ENCODE peak calls at places on chromosomes 5 and 9, in six cellular contexts. R is GM23248, Z is transverse colon, P is heart right ventricle, J is fibroblast of lung, Y is right lobe of liver. N is an unnamed sample. For H3K27me3, the result is how much of the 10 kb centered on the place peaks cover.

GRCh38 chr9:21015122-21015815 is 16.2 kb downstream of the HACD4 start:
- DNase-seq in R (no peak), Z (no peak), P (no peak), J (peak), Y (no peak), N (peak)

GRCh38 chr9:93456022-93456421 is 2.6 kb upstream of the FAM120AOS start:
- DNase-seq in R (no peak), Z (no peak), P (no peak), J (no peak), Y (no peak), N (no peak)

GRCh38 chr5:133873454-133873853 is 95.0 kb downstream of the C5orf15 start:
- DNase-seq in R (no peak), Z (no peak), P (no peak), J (peak), Y (no peak), N (no peak)

GRCh38 chr5:35990524-35990923 is 666 bp downstream of the UGT3A1 start:
- DNase-seq in R (no peak), Z (no peak), P (no peak), J (no peak), Y (peak), N (no peak)

GRCh38 chr5:150626853-150627276 is 13.6 kb upstream of the SYNPO start:
- DNase-seq in R (peak), Z (peak), P (peak), J (peak), Y (no peak), N (no peak)

GRCh38 chr9:27673626-27674025 is 100.3 kb upstream of the C9orf72 start:
- DNase-seq in R (no peak), Z (no peak), P (no peak), J (no peak), Y (no peak), N (no peak)

GRCh38 chr9:96858018-96858573 is 3.8 kb upstream of the ZNF782 start:
- DNase-seq in R (peak), Z (no peak), P (no peak), J (peak), Y (no peak), N (no peak)

GRCh38 chr5:78972654-78973428 is 12.3 kb downstream of the ARSB start:
- DNase-seq in R (peak), Z (peak), P (no peak), J (peak), Y (no peak), N (no peak)

GRCh38 chr9:91188719-91189590 is 172.8 kb downstream of the AUH start:
- DNase-seq in R (no peak), Z (no peak), P (no peak), J (no peak), Y (no peak), N (no peak)

GRCh38 chr5:144421411-144421810 is 250.7 kb downstream of the KCTD16 start:
- DNase-seq in R (peak), Z (no peak), P (no peak), J (peak), Y (no peak), N (no peak)

GRCh38 chr5:56951131-56951945 is 585 bp downstream of the MIER3 start:
- DNase-seq in R (peak), Z (peak), P (peak), J (peak), Y (peak), N (peak)

GRCh38 chr9:8078641-8079140 is 279.1 kb upstream of the DMAC1 start:
- DNase-seq in R (no peak), Z (no peak), P (no peak), J (no peak), Y (no peak), N (no peak)

GRCh38 chr5:154418344-154418820 is 27.4 kb upstream of the SAP30L start:
- DNase-seq in R (no peak), Z (no peak), P (no peak), J (peak), Y (no peak), N (peak)

GRCh38 chr9:126743046-126743445 is 61.8 kb upstream of the ZBTB43 start:
- DNase-seq in R (no peak), Z (no peak), P (no peak), J (no peak), Y (peak), N (no peak)

GRCh38 chr9:125889524-125890473 is 142.6 kb downstream of the PBX3 start:
- DNase-seq in R (peak), Z (peak), P (peak), J (peak), Y (peak), N (peak)

GRCh38 chr5:164203581-164204225 is 698.3 kb downstream of the MAT2B start:
- DNase-seq in R (no peak), Z (no peak), P (no peak), J (peak), Y (no peak), N (no peak)

GRCh38 chr9:86250123-86250522 is 9.3 kb downstream of the C9orf153 start:
- DNase-seq in R (no peak), Z (no peak), P (no peak), J (no peak), Y (no peak), N (no peak)

GRCh38 chr9:13552606-13553215 is 273.2 kb upstream of the MPDZ start:
- DNase-seq in R (no peak), Z (no peak), P (no peak), J (peak), Y (no peak), N (no peak)

GRCh38 chr5:140214831-140215230 is 39.8 kb downstream of the CYSTM1 start:
- DNase-seq in R (peak), Z (peak), P (no peak), J (peak), Y (no peak), N (no peak)

GRCh38 chr5:65779643-65780042 is 57.6 kb downstream of the NLN start:
- DNase-seq in R (no peak), Z (no peak), P (no peak), J (no peak), Y (no peak), N (no peak)

GRCh38 chr5:135254183-135254582 is 144.8 kb downstream of the MACROH2A1 start:
- DNase-seq in R (no peak), Z (no peak), P (no peak), J (no peak), Y (no peak), N (no peak)

GRCh38 chr5:80755634-80756033 is 100.9 kb upstream of the DHFR start:
- DNase-seq in R (no peak), Z (no peak), P (no peak), J (peak), Y (no peak), N (no peak)

GRCh38 chr5:52947851-52948250 is 41.3 kb upstream of the ITGA2 start:
- DNase-seq in R (peak), Z (no peak), P (no peak), J (peak), Y (no peak), N (no peak)

GRCh38 chr5:150516011-150516410 is 8.1 kb downstream of the NDST1 start:
- DNase-seq in R (peak), Z (no peak), P (no peak), J (peak), Y (no peak), N (no peak)

GRCh38 chr5:80170117-80170535 is 85.7 kb downstream of the SERINC5 start:
- DNase-seq in R (no peak), Z (no peak), P (no peak), J (no peak), Y (no peak), N (no peak)

GRCh38 chr5:154110054-154110453 is 71.3 kb downstream of the MFAP3 start:
- DNase-seq in R (no peak), Z (no peak), P (no peak), J (no peak), Y (no peak), N (no peak)

GRCh38 chr5:53017383-53017782 is 28.2 kb downstream of the ITGA2 start:
- DNase-seq in R (no peak), Z (no peak), P (no peak), J (no peak), Y (no peak), N (no peak)

DNA sequence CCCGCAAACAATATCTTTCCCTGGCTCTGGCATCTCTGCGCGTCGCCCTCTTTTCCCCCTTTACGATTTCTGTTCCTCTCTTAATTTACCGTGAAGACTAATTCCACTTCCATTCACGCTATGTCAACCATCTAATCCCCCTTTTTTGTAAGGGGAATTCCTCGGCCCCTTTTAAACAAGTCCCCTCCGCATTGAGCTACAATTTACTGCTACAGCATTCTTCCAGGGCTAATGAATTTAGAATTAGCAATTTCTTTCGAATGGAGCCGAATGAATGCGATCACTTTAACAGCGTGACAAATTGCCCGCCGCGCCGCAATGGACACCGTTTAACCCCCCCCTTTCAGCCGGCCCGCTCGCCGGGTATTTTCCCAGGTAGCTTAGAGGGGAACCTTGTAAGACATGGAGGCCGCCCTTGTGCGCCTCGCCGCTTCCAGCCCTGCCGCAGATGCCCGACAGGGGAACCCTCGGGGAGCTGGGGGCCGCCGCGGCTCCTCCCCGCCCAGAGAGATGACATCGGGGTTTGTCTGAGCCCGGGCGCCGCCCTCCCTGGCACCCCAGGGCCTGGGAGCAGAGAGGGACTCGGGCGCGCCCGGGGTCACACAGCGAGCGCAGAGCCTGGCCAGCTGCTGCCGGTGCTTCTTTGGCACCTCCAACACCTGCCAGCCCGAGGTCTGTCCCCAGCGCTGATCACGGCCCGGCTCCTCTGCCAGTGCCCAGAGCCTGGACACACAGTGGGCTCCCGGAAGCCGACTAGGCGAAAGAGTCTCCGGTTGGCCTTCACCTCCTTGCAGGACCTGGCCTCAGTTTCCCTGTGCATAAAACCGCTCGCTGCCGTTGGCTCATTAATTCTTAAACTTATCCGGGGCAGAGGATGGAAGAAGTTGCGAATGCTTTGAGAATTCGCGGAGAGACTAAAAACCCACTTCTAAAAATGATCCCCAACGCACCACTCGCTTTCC is 1.3 kb downstream of the PRDM12 start:
- DNase-seq in R (peak), Z (no peak), P (no peak), J (no peak), Y (no peak), N (no peak)
- H3K27me3 ChIP-seq in R (half or more), Z (half or more), P (half or more), J (half or more), Y (under half), N (half or more)

DNA sequence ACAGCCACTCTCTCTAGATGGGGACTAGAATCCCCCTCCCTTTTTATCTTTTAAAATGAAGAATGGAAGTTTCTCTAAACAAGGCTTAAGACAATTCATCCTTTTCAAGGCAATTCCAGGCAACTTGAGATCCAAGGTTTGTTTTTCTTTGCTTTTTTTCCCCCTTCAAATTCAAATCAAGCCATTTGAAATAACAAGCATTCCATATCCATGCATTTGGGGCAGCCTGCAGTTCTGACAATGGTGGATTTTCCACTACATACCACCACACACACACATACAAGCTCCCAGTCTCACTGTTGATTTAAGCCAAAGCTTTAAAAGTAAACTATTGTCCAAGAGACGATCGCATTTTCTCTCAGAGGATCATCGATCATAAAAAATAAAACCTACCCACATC is 424 bp downstream of the INSYN2B start:
- DNase-seq in R (peak), Z (no peak), P (no peak), J (peak), Y (no peak), N (peak)
- H3K4me3 ChIP-seq in R (peak), Z (no peak), P (no peak), J (peak), Y (no peak), N (peak)

DNA sequence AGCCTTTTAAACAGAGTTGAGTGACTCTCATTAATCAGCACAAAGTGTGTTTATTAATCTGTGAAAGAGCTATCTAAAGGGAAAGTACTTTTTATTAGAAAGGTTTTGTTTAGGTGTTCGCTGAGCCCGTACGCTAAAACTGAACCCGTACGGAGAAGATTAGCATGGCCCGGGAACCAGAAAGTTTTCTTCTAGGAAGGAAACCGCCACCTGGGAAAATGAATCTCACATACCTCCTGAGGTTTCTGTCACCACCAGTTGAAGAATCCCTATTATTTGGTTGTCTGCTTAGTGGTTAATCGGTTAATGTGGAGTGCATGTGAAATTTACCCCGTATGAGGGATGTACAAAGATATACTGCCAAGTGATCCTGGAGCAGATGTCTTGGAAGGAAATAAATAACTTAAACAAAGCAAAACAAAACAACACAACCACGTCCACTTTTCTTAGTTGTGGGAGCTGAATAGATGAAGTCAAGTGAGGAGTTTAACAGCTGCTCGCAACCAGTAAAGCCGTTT is 3.8 kb downstream of the DMRT2 start:
- DNase-seq in R (no peak), Z (no peak), P (no peak), J (no peak), Y (no peak), N (no peak)
- H3K27me3 ChIP-seq in R (under half), Z (half or more), P (half or more), J (under half), Y (under half), N (under half)

GRCh38 chr9:79257671-79258410 is 313.9 kb upstream of the TLE4 start:
- DNase-seq in R (no peak), Z (no peak), P (no peak), J (peak), Y (no peak), N (no peak)
- H3K4me3 ChIP-seq in R (no peak), Z (no peak), P (no peak), J (no peak), Y (no peak), N (no peak)

GRCh38 chr5:55223988-55224240 is 3.2 kb downstream of the MCIDAS start:
- DNase-seq in R (no peak), Z (no peak), P (no peak), J (no peak), Y (no peak), N (no peak)

GRCh38 chr5:55220433-55221185 is 6.5 kb downstream of the MCIDAS start:
- DNase-seq in R (peak), Z (peak), P (no peak), J (peak), Y (no peak), N (no peak)

GRCh38 chr5:55222061-55222818 is 4.9 kb downstream of the MCIDAS start:
- DNase-seq in R (no peak), Z (no peak), P (no peak), J (no peak), Y (no peak), N (no peak)

GRCh38 chr5:55223219-55223987 is 3.7 kb downstream of the MCIDAS start:
- DNase-seq in R (no peak), Z (no peak), P (no peak), J (no peak), Y (no peak), N (no peak)

GRCh38 chr5:55222819-55223124 is 4.3 kb downstream of the MCIDAS start:
- DNase-seq in R (no peak), Z (no peak), P (no peak), J (no peak), Y (no peak), N (no peak)
- H3K27me3 ChIP-seq in R (half or more), Z (half or more), P (half or more), J (half or more), Y (half or more), N (under half)

DNA sequence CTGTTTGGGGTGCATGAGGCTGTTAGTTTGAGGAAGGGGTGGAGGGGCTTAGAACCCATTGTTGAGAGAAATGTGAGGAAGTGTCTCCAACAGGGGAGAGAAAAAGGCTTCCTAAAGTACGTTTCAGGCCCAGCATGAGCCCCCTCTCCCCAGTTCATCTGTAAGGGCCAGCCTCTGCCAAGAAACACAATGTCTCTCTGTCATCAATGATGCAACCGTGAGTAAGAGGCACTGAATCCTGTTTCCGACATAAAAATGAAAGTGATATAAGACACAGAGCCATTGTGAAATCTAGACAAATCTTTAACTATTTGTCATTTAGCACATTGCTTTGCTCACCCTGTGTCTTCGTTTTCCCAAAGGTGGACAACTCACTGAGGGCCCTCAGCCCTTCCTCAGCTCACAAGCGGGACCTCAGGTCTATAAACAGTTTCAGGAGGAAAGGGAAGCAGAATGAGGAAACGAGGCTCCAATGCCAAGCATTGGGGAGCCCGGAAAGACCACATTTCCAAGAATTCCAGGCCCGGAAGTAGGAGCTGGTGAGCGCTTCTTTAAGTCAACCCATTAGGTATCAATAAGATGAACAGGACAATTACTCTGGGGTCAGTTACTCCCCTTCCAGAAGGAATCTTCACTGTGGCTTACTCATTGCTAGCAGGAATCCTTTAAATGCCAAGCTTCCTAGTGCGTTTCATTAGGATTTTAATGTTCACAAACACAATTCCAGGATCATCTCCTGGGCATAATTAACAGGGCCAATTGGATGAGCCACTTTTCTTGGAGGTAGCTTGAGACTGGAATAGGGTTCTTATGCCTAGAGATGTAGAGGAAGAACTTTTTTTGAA is 59.0 kb upstream of the KLF4 start:
- DNase-seq in R (peak), Z (no peak), P (no peak), J (peak), Y (peak), N (no peak)
- H3K4me3 ChIP-seq in R (peak), Z (no peak), P (no peak), J (peak), Y (no peak), N (no peak)

DNA sequence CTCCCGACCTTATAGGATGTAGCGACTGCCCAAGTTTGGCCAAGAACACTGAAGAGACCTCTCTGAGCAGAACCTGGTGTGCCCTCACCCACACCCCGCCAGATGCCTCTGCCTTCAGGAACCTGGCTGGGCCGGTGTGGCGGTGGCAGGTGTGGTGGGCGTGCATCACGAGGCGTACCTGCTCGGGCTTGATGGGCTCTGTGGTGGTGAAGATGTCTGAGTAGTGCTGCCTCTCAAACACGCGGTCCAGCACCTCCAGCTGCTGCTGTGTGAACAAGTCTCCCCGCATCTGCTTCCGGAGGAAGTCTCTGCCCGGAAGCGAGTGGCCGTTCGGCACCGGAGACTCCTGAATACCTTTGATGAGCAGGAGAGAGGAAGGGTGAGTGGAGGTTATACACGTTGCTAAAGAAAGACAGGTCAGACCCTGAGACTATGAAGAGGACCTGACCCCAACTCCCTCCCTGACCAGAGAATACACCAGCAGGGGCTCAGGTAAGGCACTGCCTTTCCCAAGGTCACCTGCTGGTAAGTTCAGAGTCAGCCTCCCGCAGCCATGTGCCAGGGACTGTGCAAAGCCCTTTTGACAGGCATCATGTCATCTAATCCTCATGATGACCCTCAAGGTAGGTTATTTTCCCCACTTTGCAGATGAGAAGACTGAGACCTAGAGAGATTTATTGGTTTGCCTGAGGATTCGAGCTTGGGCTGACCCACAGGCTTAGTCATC is 67.5 kb downstream of the PAX5 start:
- DNase-seq in R (no peak), Z (no peak), P (no peak), J (no peak), Y (peak), N (no peak)
- H3K27me3 ChIP-seq in R (under half), Z (under half), P (under half), J (under half), Y (under half), N (under half)

GRCh38 chr9:107260437-107261081 is 22.5 kb upstream of the RAD23B start:
- DNase-seq in R (no peak), Z (no peak), P (no peak), J (no peak), Y (no peak), N (no peak)
- H3K4me3 ChIP-seq in R (no peak), Z (no peak), P (no peak), J (no peak), Y (no peak), N (no peak)